ENCODE peak calls at places on chromosomes 3 and 15, in ten cellular contexts. P is brain microvascular endothelial cell; N is RWPE1; D is B cell; X is CD8-positive, alpha-beta T cell; R is iPS-NIHi11; M is foreskin fibroblast; H is stimulated activated naive CD8-positive, alpha-beta T cell treated with anti-CD3 and anti-CD28 coated beads, Interleukin-15, Interleukin-2, amounts not matched to agents 100 U/mL and 50 U/mL, for 24 hours; A is NCI-H1092 treated with DMSO at 0.1 percent for 48 hours; F is HTR-8/SVneo. U is an unnamed sample.

GRCh38 chr3:127371338-127371737 is 83.5 kb upstream of the PRR20G start:
- DNase-seq in H (no peak), F (no peak), M (no peak), P (no peak), R (no peak), D (no peak), N (no peak), X (no peak), A (no peak), U (no peak)

GRCh38 chr3:50181985-50182384 is 9.4 kb upstream of the GNAT1 start:
- DNase-seq in F (no peak), X (no peak), A (no peak), P (no peak), H (no peak), M (no peak), N (no peak), R (no peak), D (no peak), U (no peak)

GRCh38 chr15:73947651-73948050 is 21.4 kb downstream of the LOXL1 start:
- DNase-seq in F (no peak), M (no peak), X (no peak), D (no peak), R (no peak), A (no peak), P (no peak), N (no peak), H (no peak), U (no peak)

GRCh38 chr3:40317061-40317676 is 7.7 kb downstream of the EIF1B start:
- DNase-seq in D (peak; percentile 23), A (peak; percentile 50), P (peak; percentile 72), F (peak; percentile 37), N (peak; percentile 24), H (peak; percentile 21), R (peak; percentile 38), M (peak; percentile 56), X (peak; percentile 43), U (peak; percentile 75)

GRCh38 chr15:59200560-59200959 is 6.1 kb upstream of the LDHAL6B start:
- DNase-seq in P (no peak), F (peak; percentile 29), R (no peak), D (no peak), M (no peak), X (no peak), H (no peak), N (peak; percentile 22), A (no peak), U (no peak)

GRCh38 chr3:43394071-43394501 is 107.7 kb downstream of the SNRK start:
- DNase-seq in H (no peak), N (no peak), D (no peak), X (no peak), P (peak; percentile 71), M (peak; percentile 19), A (no peak), F (no peak), R (no peak), U (no peak)

GRCh38 chr15:95175914-95176658 is 944.7 kb downstream of the MCTP2 start:
- DNase-seq in A (no peak), H (no peak), D (no peak), F (no peak), P (peak; percentile 48), M (peak; percentile 85), X (no peak), R (no peak), N (no peak), U (no peak)

GRCh38 chr3:131361464-131362421 is 19.8 kb upstream of the NUDT16 start:
- DNase-seq in F (no peak), H (no peak), X (no peak), R (peak; percentile 90), D (peak; percentile 33), N (peak; percentile 78), A (no peak), M (no peak), P (no peak), U (peak; percentile 98)

GRCh38 chr3:135034881-135035440 is 239.9 kb downstream of the EPHB1 start:
- DNase-seq in X (no peak), N (no peak), H (no peak), A (no peak), P (no peak), R (no peak), F (no peak), M (no peak), D (no peak), U (no peak)

GRCh38 chr15:55279746-55280351 is 9.8 kb downstream of the RAB27A start:
- DNase-seq in M (peak; percentile 87), F (no peak), A (no peak), H (peak; percentile 60), D (no peak), R (no peak), N (peak; percentile 46), X (peak; percentile 60), P (peak; percentile 92), U (peak; percentile 80)

GRCh38 chr15:101115887-101116680 is 135.8 kb downstream of the CHSY1 start:
- DNase-seq in D (no peak), A (no peak), F (no peak), M (peak; percentile 63), X (no peak), N (no peak), H (no peak), P (no peak), R (no peak), U (no peak)

GRCh38 chr15:100759116-100759515 is 120.5 kb upstream of the ALDH1A3 start:
- DNase-seq in H (no peak), A (no peak), X (no peak), D (no peak), M (peak; percentile 49), R (no peak), P (no peak), N (no peak), F (no peak), U (peak; percentile 41)

GRCh38 chr15:77187751-77188464 is 117.0 kb upstream of the TSPAN3 start:
- DNase-seq in D (peak; percentile 28), X (no peak), P (peak; percentile 45), A (no peak), H (peak; percentile 27), M (peak; percentile 30), R (no peak), F (no peak), N (no peak), U (no peak)

GRCh38 chr3:47851888-47852603 is 49.1 kb downstream of the DHX30 start:
- DNase-seq in N (no peak), X (no peak), M (no peak), F (no peak), R (no peak), A (no peak), P (no peak), H (no peak), D (no peak), U (no peak)

GRCh38 chr3:165526367-165526766 is 310.9 kb downstream of the BCHE start:
- DNase-seq in D (no peak), F (no peak), N (no peak), P (no peak), M (no peak), A (no peak), X (no peak), H (no peak), R (no peak), U (no peak)

GRCh38 chr3:30372837-30373236 is 233.6 kb upstream of the TGFBR2 start:
- DNase-seq in X (no peak), H (no peak), M (no peak), D (no peak), N (no peak), A (no peak), R (no peak), F (no peak), P (no peak), U (no peak)

GRCh38 chr3:130894873-130895330 is 1.0 kb downstream of the ATP2C1 start:
- DNase-seq in N (no peak), R (no peak), A (peak; percentile 53), M (no peak), D (no peak), P (no peak), H (no peak), X (no peak), F (no peak), U (no peak)

GRCh38 chr15:51093488-51093864 is 1.2 kb downstream of the TNFAIP8L3 start:
- DNase-seq in F (no peak), A (no peak), R (peak; percentile 15), P (no peak), N (no peak), H (no peak), M (no peak), D (no peak), X (no peak), U (no peak)

GRCh38 chr15:70291696-70292510 is 194.2 kb upstream of the TLE3 start:
- DNase-seq in H (no peak), A (no peak), N (no peak), P (no peak), R (no peak), F (no peak), X (no peak), D (no peak), M (no peak), U (no peak)

GRCh38 chr3:55203486-55204010 is 275.7 kb upstream of the LRTM1 start:
- DNase-seq in X (no peak), N (no peak), D (no peak), F (no peak), A (no peak), R (no peak), P (no peak), H (no peak), M (no peak), U (no peak)

GRCh38 chr3:39126532-39127071 is 19.1 kb downstream of the TTC21A start:
- DNase-seq in H (peak; percentile 48), R (peak; percentile 60), M (peak; percentile 25), F (peak; percentile 30), A (peak; percentile 4), P (peak; percentile 45), N (no peak), D (no peak), X (peak; percentile 41), U (peak; percentile 33)

U was measured in SW480.